ENCODE peak calls at places on chromosomes 11 and 22, in nine cellular contexts. E is NCI-H1092 treated with DMSO at 0.1 percent for 48 hours; S is stimulated activated CD4-positive, alpha-beta T cell treated with anti-CD3 and anti-CD28 coated beads, Interleukin-2, amount 100 ng/mL, for 48 hours; W is KBM-7; U is GM04503; L is astrocyte of the cerebellum; B is HFFc6; F is AG09309; H is neural progenitor cell. D is an unnamed sample.

GRCh38 chr11:126329644-126330200 is 25.8 kb upstream of the ST3GAL4 start:
- DNase-seq in L (no peak), H (no peak), B (no peak), E (no peak), S (no peak), F (no peak), W (no peak), U (no peak), D (no peak)

GRCh38 chr11:82986491-82986890 is 85.0 kb downstream of the DDIAS start:
- DNase-seq in U (no peak), E (no peak), W (no peak), F (no peak), S (no peak), H (no peak), B (no peak), L (no peak), D (no peak)

GRCh38 chr11:25351091-25351803 is 854.4 kb downstream of the LUZP2 start:
- DNase-seq in H (no peak), B (no peak), L (no peak), U (no peak), W (no peak), E (no peak), F (no peak), S (no peak), D (no peak)

GRCh38 chr11:9170450-9170849 is 79.1 kb upstream of the SCUBE2 start:
- DNase-seq in L (no peak), S (no peak), H (no peak), E (no peak), B (peak), W (no peak), F (no peak), U (no peak), D (no peak)

GRCh38 chr11:130405428-130405827 is 23.0 kb downstream of the ADAMTS8 start:
- DNase-seq in W (no peak), E (no peak), H (no peak), U (no peak), S (no peak), B (no peak), F (no peak), L (no peak), D (no peak)

GRCh38 chr11:76576166-76576565 is 94.4 kb downstream of the LRRC32 start:
- DNase-seq in E (no peak), F (no peak), H (no peak), L (no peak), B (no peak), U (no peak), W (no peak), S (no peak), D (no peak)

GRCh38 chr11:43921561-43922294 is 20.7 kb upstream of the C11orf96 start:
- DNase-seq in S (no peak), H (no peak), E (no peak), U (no peak), W (no peak), L (no peak), B (no peak), F (no peak), D (no peak)

GRCh38 chr11:104581246-104581980 is 316.8 kb downstream of the CASP12 start:
- DNase-seq in S (no peak), L (no peak), B (no peak), F (no peak), E (no peak), W (no peak), U (no peak), H (peak), D (no peak)

GRCh38 chr11:99268895-99269294 is 248.1 kb downstream of the CNTN5 start:
- DNase-seq in E (no peak), H (no peak), F (no peak), B (no peak), L (no peak), U (no peak), S (no peak), W (no peak), D (no peak)

GRCh38 chr11:121741954-121742361 is 289.2 kb upstream of the SORL1-AS1 start:
- DNase-seq in U (no peak), B (no peak), F (no peak), S (no peak), W (no peak), E (no peak), L (no peak), H (no peak), D (no peak)

GRCh38 chr11:130916238-130916855 is at the start of gene SNX19:
- DNase-seq in F (peak), B (peak), E (peak), W (peak), S (peak), L (peak), H (peak), U (peak), D (peak)

GRCh38 chr11:1879941-1880720 is 11.6 kb downstream of the PRR33 start:
- DNase-seq in B (no peak), F (no peak), W (no peak), U (no peak), H (no peak), E (no peak), L (no peak), S (no peak), D (no peak)

GRCh38 chr22:35589071-35589735 is 27.9 kb downstream of the MB start:
- DNase-seq in F (peak), H (no peak), E (no peak), L (no peak), U (peak), W (no peak), S (no peak), B (peak), D (no peak)

GRCh38 chr11:12502041-12502440 is 124.7 kb downstream of the PARVA start:
- DNase-seq in W (no peak), S (no peak), U (peak), B (peak), L (peak), F (peak), H (no peak), E (no peak), D (no peak)

GRCh38 chr11:76158394-76159302 is 47.7 kb downstream of the WNT11 start:
- DNase-seq in E (no peak), B (no peak), F (no peak), W (no peak), H (no peak), S (no peak), U (no peak), L (no peak), D (no peak)

GRCh38 chr11:27420217-27420616 is 52.4 kb downstream of the LGR4 start:
- DNase-seq in E (no peak), S (no peak), F (no peak), L (no peak), W (no peak), U (no peak), H (no peak), B (no peak), D (no peak)

GRCh38 chr11:103863497-103863896 is 172.9 kb upstream of the DDI1 start:
- DNase-seq in E (no peak), B (peak), H (no peak), F (no peak), W (no peak), S (no peak), L (no peak), U (no peak), D (no peak)

GRCh38 chr11:64088159-64089026 is 52.7 kb downstream of the FLRT1 start:
- DNase-seq in B (no peak), S (no peak), H (peak), U (no peak), W (no peak), E (peak), L (no peak), F (no peak), D (peak)

D was measured in T47D.